ENCODE peak calls at places on chromosomes 6 and 20, in four cellular contexts. X is lung microvascular endothelial cell, B is HT1080, E is heart right ventricle. A is an unnamed sample.

GRCh38 chr20:57658447-57659130 is 38.4 kb upstream of the ZBP1 start:
- DNase-seq in X (no peak), B (no peak), E (no peak), A (no peak)

GRCh38 chr6:79450984-79451383 is 86.2 kb downstream of the LCA5 start:
- DNase-seq in X (no peak), B (no peak), E (no peak), A (no peak)

GRCh38 chr6:131038612-131039344 is 24.3 kb downstream of the EPB41L2 start:
- DNase-seq in X (peak; percentile 63), B (no peak), E (no peak), A (no peak)

GRCh38 chr6:144613859-144614258 is 328.7 kb downstream of the UTRN start:
- DNase-seq in X (no peak), B (peak; percentile 64), E (no peak), A (no peak)

GRCh38 chr6:80366721-80367120 is 260.2 kb downstream of the BCKDHB start:
- DNase-seq in X (peak; percentile 69), B (peak; percentile 42), E (peak; percentile 72), A (peak; percentile 23)

GRCh38 chr6:93498713-93499112 is 79.4 kb upstream of the EPHA7 start:
- DNase-seq in X (no peak), B (no peak), E (no peak), A (no peak)

GRCh38 chr6:72950114-72950860 is 275.0 kb downstream of the KHDC1L start:
- DNase-seq in X (no peak), B (peak; percentile 62), E (no peak), A (peak; percentile 83)

GRCh38 chr20:37390503-37390890 is 44.6 kb downstream of the SRC start:
- DNase-seq in X (no peak), B (no peak), E (no peak), A (no peak)

GRCh38 chr20:62571667-62572344 is 70.5 kb upstream of the SLCO4A1 start:
- DNase-seq in X (no peak), B (peak; percentile 48), E (no peak), A (peak; percentile 29)

GRCh38 chr6:89321571-89321970 is 6.5 kb upstream of the GABRR2 start:
- DNase-seq in X (no peak), B (no peak), E (no peak), A (no peak)

GRCh38 chr20:60034231-60035110 is 76.2 kb downstream of the CDH26 start:
- DNase-seq in X (no peak), B (no peak), E (peak; percentile 58), A (no peak)

GRCh38 chr6:106223300-106223930 is 102.1 kb downstream of the ATG5 start:
- DNase-seq in X (peak; percentile 77), B (peak; percentile 40), E (no peak), A (peak; percentile 67)

GRCh38 chr20:53735536-53736050 is 142.0 kb upstream of the ZNF217 start:
- DNase-seq in X (peak; percentile 78), B (peak; percentile 89), E (no peak), A (no peak)

GRCh38 chr6:16698988-16699868 is 62.0 kb downstream of the ATXN1 start:
- DNase-seq in X (no peak), B (peak; percentile 58), E (no peak), A (no peak)

GRCh38 chr6:88358846-88359245 is 192.7 kb upstream of the CNR1 start:
- DNase-seq in X (peak; percentile 1), B (no peak), E (no peak), A (no peak)

GRCh38 chr20:51985013-51985415 is 182.7 kb upstream of the SALL4 start:
- DNase-seq in X (peak; percentile 95), B (peak; percentile 92), E (no peak), A (peak; percentile 96)

GRCh38 chr6:10556496-10557391 is 35.6 kb downstream of the GCNT2 start:
- DNase-seq in X (peak; percentile 19), B (no peak), E (no peak), A (no peak)

GRCh38 chr6:4388675-4389074 is 253.3 kb upstream of the ECI2 start:
- DNase-seq in X (no peak), B (no peak), E (no peak), A (no peak)

GRCh38 chr20:64049060-64049886 is at the start of gene SOX18:
- DNase-seq in X (peak; percentile 85), B (no peak), E (peak; percentile 68), A (peak; percentile 62)

GRCh38 chr6:123323419-123324329 is 313.1 kb downstream of the TRDN start:
- DNase-seq in X (no peak), B (no peak), E (no peak), A (peak; percentile 59)

GRCh38 chr20:58640446-58640845 is 10.6 kb upstream of the STX16 start:
- DNase-seq in X (peak; percentile 45), B (peak; percentile 54), E (no peak), A (no peak)

GRCh38 chr20:57594092-57594911 is 25.9 kb downstream of the ZBP1 start:
- DNase-seq in X (peak; percentile 31), B (peak; percentile 51), E (peak; percentile 61), A (peak; percentile 37)

GRCh38 chr6:166615059-166615770 is 11.8 kb downstream of the RPS6KA2 start:
- DNase-seq in X (peak; percentile 78), B (no peak), E (no peak), A (peak; percentile 25)

GRCh38 chr6:34243901-34244884 is 4.6 kb downstream of the SMIM29 start:
- DNase-seq in X (peak; percentile 95), B (peak; percentile 99), E (peak; percentile 52), A (peak; percentile 81)

GRCh38 chr20:57415791-57416190 is 24.6 kb downstream of the RBM38 start:
- DNase-seq in X (no peak), B (no peak), E (no peak), A (no peak)

GRCh38 chr20:47502801-47503239 is 1.1 kb downstream of the NCOA3 start:
- DNase-seq in X (peak; percentile 39), B (peak; percentile 37), E (no peak), A (peak; percentile 50)

GRCh38 chr6:31727034-31727716 is 1.9 kb downstream of the DDAH2 start:
- DNase-seq in X (peak; percentile 36), B (no peak), E (no peak), A (no peak)

A was measured in A673.